ENCODE peak calls at places on chromosome 19, in six cellular contexts. Z, M, E, I, H and P are unnamed samples.

GRCh38 chr19:45770192-45771101 is 1.4 kb upstream of the SIX5 start:
- DNase-seq in Z (peak), M (peak), E (peak), I (peak), H (peak), P (peak)

GRCh38 chr19:677201-677600 is 1.0 kb downstream of the FSTL3 start:
- DNase-seq in Z (no peak), M (peak), E (no peak), I (peak), H (no peak), P (no peak)

GRCh38 chr19:8373867-8374813 is 10.2 kb downstream of the ANGPTL4 start:
- DNase-seq in Z (peak), M (peak), E (no peak), I (no peak), H (no peak), P (no peak)

GRCh38 chr19:912181-913079 is 589 bp downstream of the R3HDM4 start:
- DNase-seq in Z (no peak), M (no peak), E (no peak), I (peak), H (no peak), P (no peak)

GRCh38 chr19:29708553-29709439 is 6.3 kb downstream of the C19orf12 start:
- DNase-seq in Z (no peak), M (no peak), E (no peak), I (no peak), H (no peak), P (no peak)

GRCh38 chr19:2944403-2944774 is 382 bp downstream of the ZNF77 start:
- DNase-seq in Z (no peak), M (no peak), E (no peak), I (no peak), H (no peak), P (no peak)

GRCh38 chr19:56211718-56212117 is 9.6 kb downstream of the ZSCAN5C start:
- DNase-seq in Z (no peak), M (no peak), E (no peak), I (no peak), H (no peak), P (no peak)

GRCh38 chr19:10516671-10517286 is 468 bp downstream of the S1PR5 start:
- DNase-seq in Z (no peak), M (no peak), E (no peak), I (no peak), H (no peak), P (no peak)

GRCh38 chr19:49997709-49998108 is 27.5 kb downstream of the VRK3 start:
- DNase-seq in Z (no peak), M (no peak), E (no peak), I (no peak), H (peak), P (no peak)

GRCh38 chr19:9640956-9641355 is 19.9 kb upstream of the ZNF561 start:
- DNase-seq in Z (no peak), M (no peak), E (no peak), I (no peak), H (no peak), P (no peak)

GRCh38 chr19:42033413-42033812 is 36.6 kb downstream of the GRIK5 start:
- DNase-seq in Z (no peak), M (no peak), E (no peak), I (no peak), H (no peak), P (no peak)